ENCODE peak calls at places on chromosome 17, in four cellular contexts. B, W, D and A are unnamed samples.

GRCh38 chr17:77089118-77089477 is 51.7 kb upstream of the SEC14L1 start:
- DNase-seq in D (no peak), B (no peak), W (no peak), A (no peak)

GRCh38 chr17:32497431-32498205 is 10.8 kb downstream of the CDK5R1 start:
- DNase-seq in W (peak), D (no peak), B (no peak), A (no peak)

GRCh38 chr17:40121191-40121885 is 433 bp upstream of the MSL1 start:
- DNase-seq in B (peak), D (peak), W (peak), A (no peak)

GRCh38 chr17:70084476-70084875 is 9.5 kb downstream of the KCNJ16 start:
- DNase-seq in D (peak), W (no peak), B (no peak), A (no peak)

GRCh38 chr17:37179893-37180292 is 195.9 kb upstream of the C17orf78 start:
- DNase-seq in B (no peak), D (peak), W (no peak), A (no peak)

GRCh38 chr17:45170280-45170975 is 8.8 kb downstream of the HEXIM2 start:
- DNase-seq in W (no peak), B (no peak), D (no peak), A (no peak)

GRCh38 chr17:27471321-27472269 is 15.3 kb downstream of the KSR1 start:
- DNase-seq in D (peak), B (no peak), W (no peak), A (no peak)

GRCh38 chr17:59785091-59785799 is 77.8 kb downstream of the VMP1 start:
- DNase-seq in W (no peak), B (no peak), D (no peak), A (no peak)

GRCh38 chr17:83186751-83187421 is 107.5 kb downstream of the METRNL start:
- DNase-seq in B (no peak), W (peak), D (no peak), A (no peak)

GRCh38 chr17:27473748-27474609 is 17.7 kb downstream of the KSR1 start:
- DNase-seq in D (no peak), B (no peak), W (peak), A (peak)

GRCh38 chr17:38590988-38591758 is 14.6 kb downstream of the SRCIN1 start:
- DNase-seq in D (no peak), B (no peak), W (peak), A (no peak)

GRCh38 chr17:72560303-72561247 is 439.8 kb downstream of the SOX9 start:
- DNase-seq in W (peak), D (peak), B (no peak), A (peak)

GRCh38 chr17:74028717-74029116 is 174.8 kb upstream of the RPL38 start:
- DNase-seq in B (no peak), D (no peak), W (no peak), A (no peak)

GRCh38 chr17:59804910-59805381 is 87.8 kb downstream of the TUBD1 start:
- DNase-seq in D (no peak), B (no peak), W (no peak), A (no peak)

GRCh38 chr17:49193513-49194296 is 16.7 kb downstream of the GNGT2 start:
- DNase-seq in W (peak), B (peak), D (peak), A (no peak)

GRCh38 chr17:63203652-63204051 is 237.6 kb downstream of the TANC2 start:
- DNase-seq in D (no peak), B (no peak), W (no peak), A (no peak)

GRCh38 chr17:34393401-34393800 is 30.4 kb upstream of the CCL1 start:
- DNase-seq in B (no peak), D (no peak), W (no peak), A (no peak)

GRCh38 chr17:49494937-49495841 is at the start of gene NGFR:
- DNase-seq in B (peak), W (peak), D (peak), A (no peak)

GRCh38 chr17:61007980-61008379 is 330.3 kb downstream of the BCAS3 start:
- DNase-seq in D (no peak), W (no peak), B (no peak), A (no peak)

GRCh38 chr17:38898812-38899348 is 26.5 kb upstream of the LASP1NB start:
- DNase-seq in W (no peak), D (no peak), B (no peak), A (no peak)

GRCh38 chr17:9432121-9432866 is 143.3 kb downstream of the STX8 start:
- DNase-seq in B (no peak), D (peak), W (no peak), A (peak)

GRCh38 chr17:8836821-8837426 is 30.6 kb downstream of the PIK3R6 start:
- DNase-seq in W (no peak), D (no peak), B (no peak), A (no peak)

GRCh38 chr17:70119545-70119944 is 44.5 kb downstream of the KCNJ16 start:
- DNase-seq in W (no peak), B (no peak), D (no peak), A (no peak)

GRCh38 chr17:44775136-44775837 is 16.5 kb downstream of the ADAM11 start:
- DNase-seq in D (peak), B (no peak), W (peak), A (peak)

GRCh38 chr17:4208228-4208627 is 55.6 kb downstream of the ANKFY1 start:
- DNase-seq in W (no peak), D (peak), B (no peak), A (no peak)

GRCh38 chr17:37844158-37844976 is 79.8 kb upstream of the TBC1D3K start:
- DNase-seq in W (no peak), D (peak), B (peak), A (no peak)

GRCh38 chr17:725746-726145 is 6.7 kb upstream of the TLCD3A start:
- DNase-seq in D (no peak), W (no peak), B (no peak), A (no peak)

GRCh38 chr17:32783602-32784001 is 93.3 kb downstream of the MYO1D start:
- DNase-seq in D (peak), B (no peak), W (no peak), A (peak)

GRCh38 chr17:40290629-40291296 is 3.1 kb downstream of the CDC6 start:
- DNase-seq in W (peak), B (no peak), D (peak), A (peak)

GRCh38 chr17:67801626-67802175 is 23.6 kb upstream of the BPTF start:
- DNase-seq in B (no peak), D (no peak), W (peak), A (no peak)

GRCh38 chr17:67490471-67490870 is 113.4 kb downstream of the PITPNC1 start:
- DNase-seq in D (no peak), W (no peak), B (no peak), A (no peak)

GRCh38 chr17:4365628-4366311 is 705 bp downstream of the UBE2G1 start:
- DNase-seq in D (no peak), B (peak), W (peak), A (no peak)

GRCh38 chr17:81702934-81703746 is at the start of gene MRPL12:
- DNase-seq in W (peak), D (peak), B (peak), A (peak)
- TF ChIP-seq CTCF in W (peak), D (no peak), B (no peak), A (peak)

DNA sequence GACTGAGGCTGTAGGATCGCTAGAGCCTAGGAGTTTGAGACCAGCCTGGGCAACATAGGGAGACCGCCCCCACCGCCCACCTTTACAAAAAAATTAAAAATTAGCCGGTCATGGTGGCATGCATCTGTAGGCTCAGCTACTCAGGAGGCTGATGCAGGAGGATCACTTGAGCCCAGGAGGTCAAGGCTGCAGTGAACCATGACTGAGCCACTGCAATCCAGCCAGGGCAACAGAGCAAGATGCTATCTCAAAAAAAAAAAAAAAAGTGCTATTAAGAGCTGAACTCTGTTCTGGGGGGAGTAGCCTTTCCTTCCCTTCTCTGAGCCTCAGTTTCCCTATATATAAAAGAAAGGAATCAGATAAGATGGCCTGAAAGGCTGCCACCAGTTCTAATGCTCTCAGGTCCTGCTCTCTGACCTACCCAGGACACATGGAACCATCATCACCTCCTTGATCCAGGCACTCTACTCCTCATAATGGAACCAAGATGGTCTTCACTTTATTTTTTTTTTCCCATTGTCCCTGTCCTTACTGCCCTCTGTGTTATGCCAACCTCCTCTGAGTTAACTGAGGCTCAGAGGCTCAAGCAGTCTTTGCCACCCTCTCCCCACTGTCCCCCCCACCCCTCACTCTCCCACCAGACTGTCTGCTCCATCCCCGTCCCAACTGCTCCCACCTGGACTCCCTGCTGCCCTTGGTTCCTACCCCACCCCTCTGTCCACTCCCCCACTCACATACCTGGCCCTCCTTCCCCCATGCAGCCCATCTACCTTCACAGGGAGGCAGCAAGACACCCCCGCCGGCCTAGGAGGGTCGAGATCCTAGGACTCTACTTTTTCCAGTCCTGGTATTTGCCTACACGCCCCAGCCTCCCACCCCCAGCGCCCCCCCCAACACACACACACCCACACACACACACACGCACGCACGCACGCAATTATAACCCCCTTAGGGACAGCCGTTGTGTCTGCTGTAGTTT is 23.8 kb upstream of the EIF1 start:
- DNase-seq in W (no peak), D (no peak), B (no peak), A (no peak)
- H3K4me3 ChIP-seq in W (peak), D (no peak), B (peak), A (peak)

DNA sequence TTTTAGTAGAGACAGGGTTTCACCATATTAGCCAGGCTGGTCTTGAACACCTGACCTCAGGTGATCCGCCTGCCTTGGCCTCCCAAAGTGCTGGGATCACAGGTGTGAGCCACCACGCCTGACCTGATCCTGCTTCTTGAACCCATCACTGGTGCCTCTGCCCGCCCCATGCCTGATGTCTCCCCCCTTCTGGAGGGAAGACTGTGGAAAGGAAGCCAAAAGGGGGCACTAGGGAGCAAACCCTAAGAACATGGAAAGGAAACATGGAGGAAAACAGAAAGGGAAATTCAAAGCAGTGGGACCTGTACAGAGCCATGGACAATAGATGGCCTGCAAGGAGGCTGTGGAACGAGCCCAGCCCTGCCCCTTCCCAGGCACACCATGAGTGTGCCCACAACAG is 31.1 kb upstream of the FASN start:
- DNase-seq in D (no peak), B (no peak), W (no peak), A (no peak)
- TF ChIP-seq CTCF in D (peak), B (no peak), W (peak), A (no peak)

GRCh38 chr17:58416937-58417299 is 416 bp downstream of the RNF43 start:
- DNase-seq in B (no peak), W (no peak), D (no peak), A (no peak)
- H3K4me3 ChIP-seq in B (peak), W (peak), D (no peak), A (peak)

GRCh38 chr17:47895856-47896671 is at the start of gene SP2:
- DNase-seq in B (peak), W (peak), D (peak), A (peak)
- TF ChIP-seq CTCF in B (no peak), W (no peak), D (no peak), A (no peak)

GRCh38 chr17:78377858-78378224 is 608 bp upstream of the PGS1 start:
- DNase-seq in D (no peak), B (no peak), W (peak), A (no peak)
- H3K4me3 ChIP-seq in D (peak), B (peak), W (peak), A (peak)

GRCh38 chr17:13017623-13018462 is at the start of gene ELAC2:
- DNase-seq in B (peak), W (peak), D (peak), A (peak)
- TF ChIP-seq CTCF in B (no peak), W (no peak), D (no peak), A (peak)

DNA sequence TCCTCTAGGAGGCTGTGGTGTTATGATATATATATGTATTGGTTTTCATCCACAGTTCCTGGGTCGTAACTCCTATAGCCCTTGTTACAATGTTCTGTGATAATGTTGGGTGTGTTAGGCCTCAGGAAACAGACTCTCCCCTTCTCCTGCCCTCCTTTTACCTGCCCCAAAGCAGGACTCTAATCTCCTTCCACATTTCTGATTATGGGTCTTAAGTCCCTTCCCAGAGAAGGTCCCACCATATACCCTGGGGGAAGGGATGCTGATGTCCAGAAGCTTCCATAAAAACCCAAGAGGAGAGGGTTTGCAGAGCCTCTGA is 450 bp upstream of the C1QBP start:
- DNase-seq in D (no peak), B (no peak), W (no peak), A (no peak)
- H3K4me3 ChIP-seq in D (peak), B (peak), W (no peak), A (peak)

DNA sequence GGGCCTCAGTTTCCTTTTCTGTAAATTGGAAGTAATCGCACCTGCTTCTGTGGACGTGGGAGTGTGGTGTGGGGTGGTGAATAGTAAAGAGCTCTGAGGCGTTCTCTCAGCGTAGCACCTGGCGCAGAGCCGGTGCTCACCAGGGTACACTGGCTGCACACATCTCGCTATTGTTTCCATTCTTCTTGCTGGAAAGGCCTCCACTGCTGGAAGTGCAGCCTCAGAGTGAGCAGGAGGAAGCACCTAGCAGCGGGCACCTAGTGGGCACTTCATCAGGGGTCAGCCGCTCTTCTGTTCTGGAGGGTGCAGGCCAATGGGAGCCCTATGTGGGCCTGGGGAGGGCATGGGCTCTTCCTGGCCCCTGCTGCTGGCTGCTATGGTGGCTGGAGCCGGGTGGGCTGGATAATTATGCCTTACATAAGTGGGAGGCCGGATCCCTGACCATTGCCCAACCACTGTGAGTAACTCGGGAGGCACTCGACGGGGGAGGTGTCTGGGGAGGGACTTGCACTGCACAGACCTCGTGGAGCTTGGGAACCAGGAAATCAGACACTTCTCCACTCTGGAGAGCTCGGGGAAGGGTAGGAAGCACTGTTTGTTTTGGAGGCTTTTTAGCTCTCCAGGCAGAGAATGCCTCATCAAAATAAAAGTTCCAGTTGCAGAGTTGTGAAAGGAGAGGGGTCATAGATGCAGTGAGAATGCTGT is 1.7 kb downstream of the MAP2K3 start:
- DNase-seq in W (no peak), B (peak), D (peak), A (peak)
- TF ChIP-seq CTCF in W (no peak), B (no peak), D (no peak), A (no peak)

DNA sequence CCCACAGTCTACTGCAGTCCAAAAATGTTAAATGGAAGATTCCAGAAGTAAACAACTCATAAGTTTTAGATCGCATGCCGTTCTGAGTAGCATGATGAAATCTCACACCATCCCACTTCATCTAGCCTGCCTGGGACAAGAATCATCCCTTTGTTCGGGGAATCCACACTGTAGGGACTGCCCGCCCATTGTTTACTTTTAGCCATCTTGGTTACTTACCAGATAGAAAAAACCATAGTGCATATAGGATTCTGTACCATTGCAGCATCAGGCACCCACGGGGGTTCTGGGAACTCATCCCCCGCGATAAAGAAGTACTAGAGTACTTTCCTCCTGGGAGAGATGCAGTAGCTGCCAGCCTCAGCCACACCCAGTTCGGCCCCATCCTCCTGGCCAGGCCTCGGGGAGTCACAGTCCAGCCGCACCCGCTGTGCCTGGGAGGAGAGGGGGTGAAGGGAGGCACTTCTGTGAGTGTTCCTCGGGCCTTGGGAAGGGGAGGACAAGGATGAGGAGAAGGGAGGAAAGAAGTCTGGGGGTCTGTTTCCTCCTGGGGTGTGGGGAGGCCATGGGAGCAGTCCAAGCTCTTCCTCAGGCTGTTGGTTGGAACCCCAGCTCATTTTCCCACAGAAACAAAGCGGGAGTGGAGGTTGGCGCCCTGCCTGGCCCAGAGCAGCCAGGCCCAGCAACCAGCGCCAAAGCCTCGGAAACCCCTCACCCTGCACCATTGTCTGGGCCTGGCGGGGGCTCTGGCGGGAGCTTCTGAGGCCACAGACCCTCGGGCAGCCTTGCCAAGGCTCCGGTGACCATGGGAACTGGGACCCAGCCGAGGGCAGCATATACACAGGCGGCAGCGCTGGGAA is 8.9 kb downstream of the TRIM47 start:
- DNase-seq in D (peak), W (no peak), B (peak), A (no peak)
- H3K4me3 ChIP-seq in D (peak), W (no peak), B (peak), A (no peak)